ENCODE peak calls at places on chromosome 10, in ten cellular contexts. X is heart left ventricle, P is esophagus squamous epithelium, I is mesendoderm, A is AG10803, U is ascending aorta, Z is Peyer's patch, F is body of pancreas, J is PC-9, Y is fibroblast of the aortic adventitia. O is an unnamed sample.
A peak's percentile ranks its signal among the peaks of the same experiment; 100 is the strongest.

GRCh38 chr10:3749597-3750351 is 35.2 kb downstream of the KLF6 start:
- DNase-seq in X (no peak), P (no peak), I (no peak), A (peak; percentile 94), Y (peak; percentile 75), Z (no peak), U (peak; percentile 82), F (peak; percentile 47), J (no peak), O (peak; percentile 61)

GRCh38 chr10:92761576-92761975 is 71.8 kb downstream of the HHEX start:
- DNase-seq in P (no peak), Z (no peak), A (peak; percentile 11), I (no peak), Y (peak; percentile 14), X (no peak), F (no peak), J (no peak), U (no peak), O (no peak)

GRCh38 chr10:30456262-30456661 is 22.3 kb downstream of the MAP3K8 start:
- DNase-seq in J (no peak), Z (peak; percentile 79), X (peak; percentile 30), P (no peak), I (no peak), A (no peak), U (no peak), F (no peak), Y (no peak), O (no peak)

GRCh38 chr10:9209105-9209798 is 1154.8 kb downstream of the GATA3 start:
- DNase-seq in Z (peak; percentile 34), A (peak; percentile 50), J (peak; percentile 61), Y (peak; percentile 72), U (peak; percentile 71), F (peak; percentile 69), I (peak; percentile 80), X (peak; percentile 35), P (no peak), O (peak; percentile 70)

GRCh38 chr10:79229081-79229541 is 118.2 kb upstream of the PPIF start:
- DNase-seq in X (no peak), I (peak; percentile 86), F (peak; percentile 41), A (no peak), U (no peak), P (no peak), Y (no peak), J (no peak), Z (no peak), O (peak; percentile 46)

GRCh38 chr10:102776779-102777417 is 33.1 kb downstream of the WBP1L start:
- DNase-seq in Z (peak; percentile 31), A (peak; percentile 98), J (no peak), U (peak; percentile 97), X (peak; percentile 87), Y (peak; percentile 96), I (peak; percentile 98), F (peak; percentile 84), P (no peak), O (peak; percentile 90)

GRCh38 chr10:122498521-122498920 is 37.2 kb downstream of the HTRA1 start:
- DNase-seq in A (peak; percentile 37), I (no peak), Y (peak; percentile 58), U (peak; percentile 75), J (no peak), X (peak; percentile 58), F (no peak), Z (no peak), P (no peak), O (no peak)

GRCh38 chr10:68666280-68666760 is 54.7 kb upstream of the CCAR1 start:
- DNase-seq in I (no peak), J (peak; percentile 62), Y (peak; percentile 95), P (no peak), X (no peak), F (no peak), A (peak; percentile 94), U (no peak), Z (no peak), O (no peak)

GRCh38 chr10:88927291-88927690 is 25.3 kb downstream of the ACTA2 start:
- DNase-seq in Y (no peak), F (no peak), U (no peak), X (no peak), A (no peak), J (no peak), Z (no peak), P (no peak), I (no peak), O (no peak)

GRCh38 chr10:72254891-72255568 is 18.7 kb upstream of the DDIT4 start:
- DNase-seq in A (peak; percentile 70), P (no peak), J (no peak), Y (peak; percentile 78), U (peak; percentile 96), X (peak; percentile 88), Z (peak; percentile 74), I (peak; percentile 90), F (peak; percentile 95), O (peak; percentile 84)

GRCh38 chr10:120980316-120980975 is 129.3 kb downstream of the WDR11 start:
- DNase-seq in P (no peak), A (no peak), X (no peak), Z (no peak), F (no peak), J (no peak), I (peak; percentile 58), U (peak; percentile 30), Y (no peak), O (no peak)

GRCh38 chr10:120977892-120978291 is 126.7 kb downstream of the WDR11 start:
- DNase-seq in P (no peak), J (no peak), Z (no peak), I (no peak), F (no peak), A (no peak), X (no peak), U (no peak), Y (no peak), O (peak; percentile 52)

GRCh38 chr10:120981601-120982381 is 130.6 kb downstream of the WDR11 start:
- DNase-seq in Y (no peak), A (no peak), U (peak; percentile 44), F (no peak), I (peak; percentile 91), J (no peak), Z (no peak), X (no peak), P (no peak), O (no peak)

GRCh38 chr10:120978589-120979252 is 127.6 kb downstream of the WDR11 start:
- DNase-seq in I (no peak), Y (no peak), Z (no peak), F (no peak), X (no peak), A (peak; percentile 3), P (no peak), J (no peak), U (no peak), O (peak; percentile 84)

DNA sequence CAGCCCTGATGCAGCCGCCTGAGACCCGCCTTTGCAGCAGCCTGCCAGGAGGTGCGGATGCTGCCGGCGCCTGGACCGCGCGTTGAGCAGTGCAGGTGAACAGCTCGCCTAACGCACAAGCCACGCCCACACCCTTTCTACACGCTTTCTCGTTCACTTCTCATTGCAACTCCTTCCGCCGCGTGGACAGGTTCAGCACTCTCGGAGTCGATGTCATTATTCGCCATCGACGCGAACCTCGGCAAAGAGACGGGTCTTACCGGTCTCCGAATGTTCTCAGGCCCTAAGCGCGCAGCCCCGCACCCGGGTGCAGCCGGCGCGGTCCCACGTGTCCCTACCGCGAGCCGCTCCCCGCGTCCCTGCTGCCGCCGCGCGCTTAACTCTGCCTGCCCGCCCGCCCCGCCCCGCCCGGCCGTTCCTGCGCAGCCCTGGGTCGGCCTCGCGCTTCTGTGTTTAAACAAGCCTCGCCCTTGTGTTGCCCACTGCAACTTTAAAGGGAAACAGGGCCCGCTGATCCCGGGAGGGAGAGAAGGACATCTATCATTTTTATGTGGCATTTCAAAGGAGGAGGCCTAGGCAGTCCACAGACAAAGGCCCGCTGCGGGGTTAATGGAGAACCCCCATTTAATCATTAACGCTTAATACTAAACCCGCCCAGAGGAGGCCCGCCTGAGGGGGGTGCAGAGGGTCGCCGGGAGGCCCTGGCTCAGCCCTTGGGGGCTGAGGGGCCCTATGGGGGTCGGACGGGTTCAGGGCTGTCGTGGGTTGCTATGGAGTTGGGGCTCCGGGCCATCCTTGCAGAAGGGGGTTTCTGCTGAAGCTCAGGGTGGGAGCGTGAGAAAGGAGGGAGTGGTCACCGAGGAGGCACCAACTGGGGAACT is 128.5 kb downstream of the WDR11 start:
- DNase-seq in F (peak; percentile 80), U (peak; percentile 49), Z (peak; percentile 20), J (no peak), Y (no peak), I (peak; percentile 45), P (no peak), X (no peak), A (no peak), O (peak; percentile 91)
- H3K4me3 ChIP-seq in F (no peak overlapping the region), U (peak overlapping the region; percentile 50), Z (peak overlapping the region; percentile 49), J (no peak overlapping the region), Y (no peak overlapping the region), I (no peak overlapping the region), P (peak overlapping the region; percentile 28), X (peak overlapping the region; percentile 13), A (no peak overlapping the region), O (peak overlapping the region; percentile 11)

DNA sequence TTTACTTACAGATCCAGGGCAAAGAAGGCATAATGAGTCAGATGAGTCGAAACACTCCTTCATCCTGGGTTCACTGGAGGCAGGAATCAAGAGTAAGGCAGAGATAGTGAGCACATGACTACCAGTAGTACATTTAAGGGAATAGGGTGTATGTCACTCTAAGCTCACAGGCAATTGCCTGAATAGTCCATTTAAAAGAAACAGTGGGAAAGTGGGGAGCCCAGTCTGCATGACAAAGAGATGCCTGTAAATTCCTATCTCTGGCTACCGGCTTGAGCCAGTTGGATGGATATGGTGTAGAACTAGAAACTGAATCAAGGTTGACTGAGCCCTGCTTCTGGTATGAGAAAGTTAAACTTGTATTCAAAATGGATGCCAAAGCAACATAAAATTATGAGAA is 861.5 kb upstream of the ZWINT start:
- DNase-seq in I (peak; percentile 79), P (no peak), X (no peak), Y (no peak), J (no peak), U (no peak), A (no peak), F (no peak), Z (no peak), O (no peak)
- H3K4me3 ChIP-seq in I (no peak overlapping the region), P (no peak overlapping the region), X (no peak overlapping the region), Y (no peak overlapping the region), J (no peak overlapping the region), U (no peak overlapping the region), A (no peak overlapping the region), F (no peak overlapping the region), Z (no peak overlapping the region), O (no peak overlapping the region)

GRCh38 chr10:63261496-63261895 is 128.4 kb downstream of the NRBF2 start:
- DNase-seq in J (no peak), Y (no peak), P (no peak), X (no peak), A (no peak), U (no peak), Z (no peak), I (no peak), F (no peak), O (no peak)
- H3K4me3 ChIP-seq in J (no peak overlapping the region), Y (no peak overlapping the region), P (no peak overlapping the region), X (no peak overlapping the region), A (no peak overlapping the region), U (no peak overlapping the region), Z (no peak overlapping the region), I (no peak overlapping the region), F (no peak overlapping the region), O (no peak overlapping the region)

GRCh38 chr10:58158806-58159205 is 108.9 kb downstream of the IPMK start:
- DNase-seq in A (peak; percentile 95), J (no peak), X (no peak), I (no peak), Y (peak; percentile 85), U (no peak), F (no peak), Z (no peak), P (no peak), O (no peak)
- H3K4me3 ChIP-seq in A (no peak overlapping the region), J (no peak overlapping the region), X (no peak overlapping the region), I (no peak overlapping the region), Y (no peak overlapping the region), U (no peak overlapping the region), F (no peak overlapping the region), Z (no peak overlapping the region), P (no peak overlapping the region), O (no peak overlapping the region)

GRCh38 chr10:8044908-8045727 is 9.4 kb upstream of the GATA3 start:
- DNase-seq in F (peak; percentile 28), Z (no peak), U (no peak), J (peak; percentile 34), I (peak; percentile 91), P (no peak), X (no peak), A (no peak), Y (no peak), O (peak; percentile 25)
- H3K4me3 ChIP-seq in F (no peak overlapping the region), Z (peak overlapping the region; percentile 19), U (peak overlapping the region; percentile 49), J (peak overlapping the region; percentile 76), I (peak overlapping the region; percentile 40), P (no peak overlapping the region), X (peak overlapping the region; percentile 23), A (peak overlapping the region; percentile 47), Y (peak overlapping the region; percentile 45), O (peak overlapping the region; percentile 6)

O was measured in hepatocyte.